ENCODE peak calls at places on chromosome 2, in four cellular contexts. N, W, C and T are unnamed samples.

GRCh38 chr2:97716695-97717617 is 3.6 kb downstream of the ZAP70 start:
- DNase-seq in N (no peak), W (no peak), C (no peak), T (no peak)

GRCh38 chr2:231535961-231536360 is 5.7 kb upstream of the NMUR1 start:
- DNase-seq in N (no peak), W (no peak), C (no peak), T (no peak)

GRCh38 chr2:162277344-162277743 is 34.1 kb upstream of the FAP start:
- DNase-seq in N (no peak), W (no peak), C (no peak), T (no peak)

GRCh38 chr2:64950226-64951160 is 38.7 kb upstream of the SLC1A4 start:
- DNase-seq in N (no peak), W (no peak), C (no peak), T (peak)

GRCh38 chr2:42115588-42115987 is 53.6 kb upstream of the EML4 start:
- DNase-seq in N (no peak), W (no peak), C (no peak), T (no peak)

GRCh38 chr2:173898996-173899395 is 66.2 kb downstream of the SP3 start:
- DNase-seq in N (no peak), W (no peak), C (peak), T (no peak)

GRCh38 chr2:55771612-55772011 is 78.0 kb upstream of the PNPT1 start:
- DNase-seq in N (peak), W (no peak), C (no peak), T (peak)

GRCh38 chr2:46692316-46692715 is 213.0 kb downstream of the TMEM247 start:
- DNase-seq in N (no peak), W (no peak), C (no peak), T (no peak)

GRCh38 chr2:5985551-5986229 is 293.5 kb downstream of the SOX11 start:
- DNase-seq in N (no peak), W (no peak), C (no peak), T (no peak)

GRCh38 chr2:112153501-112153900 is 15.3 kb downstream of the FBLN7 start:
- DNase-seq in N (no peak), W (peak), C (no peak), T (no peak)

GRCh38 chr2:147398301-147398700 is 446.5 kb upstream of the ACVR2A start:
- DNase-seq in N (no peak), W (no peak), C (no peak), T (no peak)

GRCh38 chr2:230901006-230901405 is 24.0 kb downstream of the GPR55 start:
- DNase-seq in N (no peak), W (no peak), C (no peak), T (no peak)

GRCh38 chr2:202299712-202300111 is 34.1 kb downstream of the NOP58 start:
- DNase-seq in N (no peak), W (no peak), C (peak), T (no peak)

GRCh38 chr2:201343559-201343958 is 13.6 kb downstream of the FLACC1 start:
- DNase-seq in N (no peak), W (no peak), C (no peak), T (no peak)

GRCh38 chr2:39994151-39994550 is 215.1 kb upstream of the THUMPD2 start:
- DNase-seq in N (no peak), W (no peak), C (no peak), T (no peak)

GRCh38 chr2:75608684-75609333 is 37.8 kb upstream of the MRPL19 start:
- DNase-seq in N (peak), W (peak), C (no peak), T (peak)

DNA sequence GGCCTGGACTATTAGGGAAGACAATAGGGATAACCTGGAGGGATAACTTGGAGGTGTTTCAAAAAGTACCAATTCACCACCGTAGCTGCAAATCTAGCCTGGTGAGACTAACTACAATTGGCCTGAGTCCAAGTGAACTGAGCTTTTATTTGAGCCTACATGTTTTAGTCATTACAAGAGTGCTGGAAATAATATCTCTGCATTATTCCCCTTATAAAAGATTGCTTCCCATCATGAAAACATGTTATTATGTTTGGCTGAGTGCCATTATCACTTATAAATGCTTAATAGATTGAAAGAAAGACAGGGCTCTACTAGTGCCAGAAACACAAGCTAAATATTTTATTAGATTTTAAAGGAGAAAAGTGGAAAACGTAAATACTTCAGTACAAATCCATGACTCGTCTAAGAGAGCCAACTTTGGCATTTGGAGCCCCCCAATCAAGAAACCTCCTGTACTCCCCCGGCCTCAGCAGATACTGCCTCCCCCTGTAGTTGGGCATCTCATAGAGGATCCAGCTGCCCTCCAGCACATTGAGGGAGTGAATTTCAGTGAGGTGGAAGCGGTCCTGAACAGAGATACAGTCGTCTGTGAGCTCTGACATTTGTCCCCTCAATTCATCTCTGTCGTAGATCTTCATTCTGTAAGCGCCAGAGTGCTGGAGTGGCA is 3.6 kb downstream of the CRYGB start:
- DNase-seq in N (no peak), W (no peak), C (no peak), T (no peak)
- TF ChIP-seq CREB1 in N (no peak), W (no peak), C (no peak), T (no peak)

DNA sequence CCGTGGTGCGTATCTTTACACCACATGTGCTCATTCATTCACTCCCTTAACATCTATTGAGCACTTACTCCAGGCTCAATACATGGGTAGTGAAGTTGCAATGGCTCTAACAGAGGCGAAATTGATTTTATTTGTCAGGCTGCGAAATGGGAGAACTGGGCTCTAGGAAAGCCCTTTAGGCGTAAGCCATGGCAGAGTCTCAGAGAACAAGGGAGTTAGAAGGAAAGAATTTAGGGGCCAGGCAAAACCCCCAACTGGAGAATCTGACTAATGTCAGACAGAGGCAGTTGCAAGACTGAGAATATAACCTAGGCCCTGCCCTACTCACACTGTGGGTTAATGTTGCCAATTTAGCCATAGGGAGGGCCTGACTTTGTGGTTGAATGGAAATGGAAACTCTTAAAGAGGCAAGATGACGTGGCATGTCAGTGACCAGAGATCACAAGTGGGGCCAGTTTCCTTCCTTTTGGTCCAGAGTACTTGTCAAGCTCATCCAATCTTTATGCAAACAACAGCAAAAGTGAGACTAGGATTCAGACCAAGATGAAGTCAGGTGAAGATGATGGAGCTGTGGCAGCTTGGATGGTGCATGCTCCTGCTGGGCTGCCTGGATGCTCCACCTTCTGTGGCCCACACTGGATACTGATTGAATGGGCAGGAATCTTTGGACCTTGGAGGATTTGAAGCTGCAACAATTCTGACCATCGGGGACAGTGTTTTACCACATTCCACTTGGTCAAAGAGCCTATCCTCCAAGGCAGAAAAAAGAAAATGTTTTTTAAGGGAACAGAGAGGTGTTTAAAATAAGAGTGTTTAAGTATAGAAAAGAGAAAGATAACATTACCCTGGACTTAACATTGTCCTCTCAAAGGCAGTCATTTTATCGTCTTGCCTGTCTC is 92.2 kb downstream of the CAPN13 start:
- DNase-seq in N (no peak), W (peak), C (no peak), T (peak)
- H2AFZ ChIP-seq in N (no peak), W (no peak), C (no peak), T (peak)

GRCh38 chr2:181766129-181766528 is 85.8 kb upstream of the NEUROD1 start:
- DNase-seq in N (no peak), W (no peak), C (no peak), T (no peak)
- H3K4me2 ChIP-seq in N (no peak), W (no peak), C (no peak), T (no peak)

DNA sequence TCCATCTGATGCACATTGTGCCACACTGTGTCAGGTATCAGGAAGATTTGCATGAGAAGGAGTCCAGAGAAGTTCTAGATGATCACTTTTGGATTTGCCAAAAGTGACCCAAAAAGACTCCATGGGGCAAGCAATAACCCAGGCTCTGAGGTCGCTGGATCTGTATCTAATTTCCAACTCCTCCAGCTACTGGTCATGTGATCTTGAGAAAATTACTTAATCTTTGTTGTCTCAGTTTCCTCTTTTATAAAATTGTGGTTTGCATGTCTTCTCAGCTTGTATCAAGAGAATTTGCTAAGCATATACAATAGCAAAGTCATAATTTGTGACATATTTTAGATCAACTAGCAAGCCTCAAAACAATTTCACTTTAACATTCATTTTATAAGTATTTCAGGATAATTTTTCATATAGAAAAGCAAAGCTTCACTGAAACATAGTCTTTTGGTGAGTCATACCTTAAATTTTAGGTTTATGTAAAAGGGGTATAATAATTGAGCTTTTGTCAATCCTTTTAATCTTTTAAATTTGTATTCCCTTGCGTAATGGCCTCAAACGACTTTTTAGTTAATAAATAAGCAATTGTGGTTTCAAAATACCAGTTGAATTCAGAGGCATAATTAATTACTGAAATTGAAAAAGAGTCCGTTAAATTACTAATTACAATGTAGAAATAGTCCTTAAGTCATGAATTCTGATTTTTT is 61.2 kb upstream of the ITGA4 start:
- DNase-seq in N (no peak), W (no peak), C (no peak), T (no peak)
- TF ChIP-seq CREB1 in N (no peak), W (no peak), C (no peak), T (no peak)

GRCh38 chr2:146241023-146241422 is 1603.8 kb upstream of the ACVR2A start:
- DNase-seq in N (no peak), W (no peak), C (no peak), T (no peak)

GRCh38 chr2:146240376-146240775 is 1604.5 kb upstream of the ACVR2A start:
- DNase-seq in N (no peak), W (no peak), C (no peak), T (no peak)

GRCh38 chr2:146246017-146246733 is 1598.7 kb upstream of the ACVR2A start:
- DNase-seq in N (no peak), W (no peak), C (no peak), T (no peak)

GRCh38 chr2:146246734-146247523 is 1597.9 kb upstream of the ACVR2A start:
- DNase-seq in N (no peak), W (no peak), C (no peak), T (no peak)

DNA sequence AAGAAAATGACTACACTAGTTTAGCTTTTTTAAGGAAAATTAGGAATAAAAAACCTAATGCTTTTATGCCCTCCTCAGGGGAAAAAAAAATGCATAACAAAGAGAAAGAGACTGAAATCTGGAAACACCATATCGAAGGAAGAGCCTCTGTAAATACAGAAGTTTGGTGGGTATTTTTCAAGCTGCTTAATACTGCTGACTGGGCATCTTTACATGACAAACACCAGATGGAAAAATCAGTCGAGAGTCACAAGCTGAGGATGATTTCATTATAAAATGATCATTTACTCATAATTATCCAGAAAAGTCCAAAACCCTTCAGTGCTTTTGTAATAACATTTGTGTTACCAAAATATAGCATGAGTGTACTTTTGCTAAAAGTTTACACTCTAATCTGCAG is 1600.7 kb upstream of the ACVR2A start:
- DNase-seq in N (no peak), W (no peak), C (no peak), T (no peak)
- H2AFZ ChIP-seq in N (no peak), W (no peak), C (no peak), T (no peak)

GRCh38 chr2:226426292-226426736 is 373.3 kb downstream of the IRS1 start:
- DNase-seq in N (no peak), W (no peak), C (no peak), T (no peak)
- H3K4me2 ChIP-seq in N (no peak), W (no peak), C (no peak), T (no peak)

DNA sequence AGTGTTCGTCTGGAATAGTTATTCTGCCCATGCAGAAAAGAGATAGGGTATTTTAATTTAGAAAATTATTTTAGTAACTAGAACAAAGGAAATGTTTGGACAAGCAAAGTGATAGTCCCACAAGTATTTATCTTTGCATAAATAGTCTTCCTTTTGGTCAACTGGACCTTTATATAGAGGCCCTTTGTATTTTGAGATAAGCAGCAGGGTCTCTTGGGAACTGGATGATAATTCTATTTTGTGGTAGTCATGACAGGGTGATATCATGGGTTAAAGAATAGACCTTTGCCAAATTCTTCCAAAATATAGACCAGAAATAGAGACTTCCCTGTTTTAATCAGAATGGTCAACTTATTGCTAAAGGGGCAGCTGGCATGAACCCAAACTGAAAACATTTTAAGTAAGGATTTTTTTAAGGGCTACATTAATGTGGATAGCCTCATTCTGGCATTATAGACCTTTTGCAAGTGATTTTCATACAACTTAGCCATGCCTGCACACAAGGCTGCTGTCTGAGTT is 10.5 kb downstream of the PLEK start:
- DNase-seq in N (no peak), W (no peak), C (no peak), T (no peak)
- TF ChIP-seq CREB1 in N (no peak), W (no peak), C (no peak), T (no peak)